ENCODE peak calls at places on chromosomes 6 and 20, in eight cellular contexts. E, Z, M, B, I, U, F and V are unnamed samples. For H3K4me1, the result is how much of the 10 kb centered on the place peaks cover.

GRCh38 chr6:19991176-19991575 is 154.0 kb downstream of the ID4 start:
- DNase-seq in E (no peak), Z (no peak), M (no peak), B (no peak), I (no peak), U (no peak), F (no peak), V (no peak)

GRCh38 chr6:30769088-30769852 is 24.9 kb upstream of the IER3 start:
- DNase-seq in E (peak), Z (peak), M (peak), B (peak), I (peak), U (peak), F (peak), V (peak)

GRCh38 chr6:143061597-143062385 is 1.1 kb downstream of the AIG1 start:
- DNase-seq in E (no peak), Z (no peak), M (no peak), B (no peak), I (no peak), U (no peak), F (no peak), V (no peak)

GRCh38 chr6:88490865-88491264 is 324.7 kb upstream of the CNR1 start:
- DNase-seq in E (no peak), Z (no peak), M (peak), B (no peak), I (no peak), U (no peak), F (peak), V (no peak)

GRCh38 chr6:7087066-7087465 is 20.7 kb upstream of the RREB1 start:
- DNase-seq in E (no peak), Z (no peak), M (no peak), B (no peak), I (peak), U (no peak), F (no peak), V (no peak)

GRCh38 chr6:120116343-120116742 is 766.8 kb upstream of the MAN1A1 start:
- DNase-seq in E (no peak), Z (no peak), M (no peak), B (no peak), I (no peak), U (no peak), F (no peak), V (no peak)

GRCh38 chr6:139600919-139601470 is 226.5 kb upstream of the CITED2 start:
- DNase-seq in E (no peak), Z (no peak), M (no peak), B (peak), I (peak), U (no peak), F (no peak), V (no peak)

GRCh38 chr6:70310063-70310694 is 7.3 kb upstream of the COL9A1 start:
- DNase-seq in E (no peak), Z (no peak), M (no peak), B (peak), I (peak), U (peak), F (peak), V (no peak)

GRCh38 chr6:67433124-67433523 is 1202.0 kb upstream of the ADGRB3 start:
- DNase-seq in E (no peak), Z (no peak), M (no peak), B (no peak), I (no peak), U (no peak), F (no peak), V (no peak)

GRCh38 chr6:110944681-110945151 is 13.8 kb upstream of the GTF3C6 start:
- DNase-seq in E (no peak), Z (no peak), M (no peak), B (peak), I (no peak), U (no peak), F (peak), V (peak)

GRCh38 chr20:57445298-57445697 is 54.1 kb downstream of the RBM38 start:
- DNase-seq in E (peak), Z (no peak), M (no peak), B (no peak), I (no peak), U (peak), F (peak), V (no peak)

GRCh38 chr6:101716810-101717209 is 323.3 kb downstream of the GRIK2 start:
- DNase-seq in E (no peak), Z (no peak), M (no peak), B (no peak), I (peak), U (no peak), F (no peak), V (no peak)

GRCh38 chr6:89853068-89853467 is 23.4 kb downstream of the CASP8AP2 start:
- DNase-seq in E (no peak), Z (no peak), M (no peak), B (no peak), I (no peak), U (no peak), F (no peak), V (no peak)
- H3K27ac ChIP-seq in E (no peak), Z (no peak), M (no peak), B (no peak), I (no peak), U (no peak), F (no peak), V (no peak)

GRCh38 chr20:43926691-43927090 is 12.0 kb downstream of the TOX2 start:
- DNase-seq in E (no peak), Z (no peak), M (no peak), B (no peak), I (no peak), U (no peak), F (no peak), V (no peak)

GRCh38 chr20:43936371-43936770 is 21.7 kb downstream of the TOX2 start:
- DNase-seq in E (no peak), Z (no peak), M (no peak), B (no peak), I (no peak), U (no peak), F (no peak), V (peak)

GRCh38 chr20:43936805-43937204 is 22.2 kb downstream of the TOX2 start:
- DNase-seq in E (no peak), Z (no peak), M (no peak), B (no peak), I (no peak), U (no peak), F (no peak), V (no peak)

GRCh38 chr20:43934833-43935232 is 20.2 kb downstream of the TOX2 start:
- DNase-seq in E (no peak), Z (no peak), M (no peak), B (no peak), I (no peak), U (no peak), F (no peak), V (no peak)

GRCh38 chr20:43931976-43932375 is 17.3 kb downstream of the TOX2 start:
- DNase-seq in E (no peak), Z (no peak), M (no peak), B (no peak), I (no peak), U (no peak), F (no peak), V (no peak)
- H3K4me1 ChIP-seq in E (under half), Z (under half), M (under half), B (under half), I (under half), U (under half), F (under half), V (under half)

GRCh38 chr20:48051810-48052491 is 266.7 kb upstream of the SULF2 start:
- DNase-seq in E (no peak), Z (no peak), M (no peak), B (peak), I (no peak), U (no peak), F (peak), V (no peak)
- H3K27ac ChIP-seq in E (no peak), Z (no peak), M (no peak), B (peak), I (no peak), U (no peak), F (peak), V (no peak)

DNA sequence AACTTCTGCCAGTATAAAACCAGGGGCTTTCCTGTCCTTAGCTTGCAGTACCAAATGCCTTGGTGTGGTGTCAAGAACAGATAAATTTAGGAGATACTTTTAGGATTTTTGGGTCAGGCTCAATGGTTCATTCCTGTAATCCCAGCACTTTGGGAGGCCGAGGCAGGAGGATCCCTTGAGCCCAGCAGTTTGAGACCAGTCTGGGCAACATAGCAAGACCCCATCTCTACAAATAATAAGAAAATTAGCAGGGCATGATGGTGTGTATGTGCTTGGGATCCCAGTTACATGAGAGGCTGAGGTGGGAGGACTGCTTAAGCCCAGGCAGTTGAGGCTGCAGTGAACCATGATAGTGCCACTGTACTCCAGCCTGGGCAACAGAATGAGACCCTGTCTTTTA is 3.2 kb upstream of the ZBTB12 start:
- DNase-seq in E (no peak), Z (no peak), M (no peak), B (no peak), I (no peak), U (no peak), F (no peak), V (no peak)
- H3K4me1 ChIP-seq in E (under half), Z (under half), M (under half), B (under half), I (under half), U (under half), F (under half), V (under half)

GRCh38 chr6:2959909-2960719 is 11.3 kb downstream of the SERPINB6 start:
- DNase-seq in E (no peak), Z (no peak), M (no peak), B (peak), I (peak), U (no peak), F (peak), V (no peak)

GRCh38 chr6:2958331-2958711 is 13.0 kb downstream of the SERPINB6 start:
- DNase-seq in E (peak), Z (no peak), M (peak), B (no peak), I (no peak), U (no peak), F (no peak), V (no peak)

GRCh38 chr6:2958802-2959201 is 12.6 kb downstream of the SERPINB6 start:
- DNase-seq in E (no peak), Z (no peak), M (no peak), B (no peak), I (no peak), U (no peak), F (no peak), V (no peak)

GRCh38 chr6:2956930-2957329 is 14.4 kb downstream of the SERPINB6 start:
- DNase-seq in E (no peak), Z (no peak), M (no peak), B (no peak), I (no peak), U (no peak), F (no peak), V (no peak)

DNA sequence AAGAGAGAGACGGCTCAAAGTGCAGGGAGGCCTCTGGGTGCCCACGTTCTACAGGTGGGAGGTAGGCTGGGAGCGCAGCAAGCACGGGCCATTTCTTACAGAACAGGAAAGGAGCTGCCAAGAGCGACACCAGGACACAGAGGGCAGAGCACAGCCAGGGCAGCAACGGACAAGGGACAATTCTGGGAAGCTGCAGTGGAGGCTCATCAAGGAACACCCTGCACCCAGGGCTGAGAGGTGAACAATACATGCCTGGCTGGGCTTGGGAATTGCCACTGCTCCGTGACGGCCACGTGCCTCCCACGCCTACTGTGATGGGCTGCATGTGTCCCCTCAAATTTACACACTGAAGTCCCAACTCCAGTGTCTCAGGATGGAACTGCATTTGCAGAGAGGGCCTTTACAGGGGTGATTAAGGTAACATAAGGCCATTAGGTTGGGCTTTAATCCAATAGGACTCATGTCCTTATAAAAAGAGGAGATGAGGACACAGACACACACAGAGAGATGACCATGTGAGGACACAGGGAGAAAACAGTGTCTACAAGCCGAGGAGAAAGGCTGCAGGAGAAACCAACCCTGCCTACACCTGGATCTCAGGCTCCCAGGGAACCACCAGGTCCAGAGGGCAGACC is 13.6 kb downstream of the SERPINB6 start:
- DNase-seq in E (peak), Z (peak), M (no peak), B (no peak), I (no peak), U (no peak), F (no peak), V (no peak)
- H3K27ac ChIP-seq in E (peak), Z (no peak), M (peak), B (no peak), I (no peak), U (no peak), F (no peak), V (no peak)